ENCODE peak calls at places on chromosome 14, in ten cellular contexts. B is psoas muscle; R is cardiac muscle cell; M is A549; G is CD8-positive, alpha-beta T cell; U is esophagus muscularis mucosa; F is AG04450; S is adrenal gland; I is stomach; W is pancreas. Z is an unnamed sample. For H3K9me3, the result is how much of the 10 kb centered on the place peaks cover.

GRCh38 chr14:75829316-75829715 is 152.5 kb downstream of the TGFB3 start:
- DNase-seq in B (no peak), R (no peak), M (no peak), G (no peak), U (no peak), F (no peak), S (no peak), I (no peak), W (no peak), Z (no peak)

GRCh38 chr14:74663884-74664283 is 49.0 kb downstream of the AREL1 start:
- DNase-seq in B (peak), R (no peak), M (no peak), G (no peak), U (peak), F (no peak), S (no peak), I (no peak), W (no peak), Z (no peak)

GRCh38 chr14:92356677-92357076 is 33.7 kb downstream of the SLC24A4 start:
- DNase-seq in B (no peak), R (no peak), M (no peak), G (no peak), U (no peak), F (no peak), S (no peak), I (no peak), W (no peak), Z (no peak)

GRCh38 chr14:69237142-69237541 is 22.8 kb upstream of the GALNT16 start:
- DNase-seq in B (no peak), R (no peak), M (no peak), G (no peak), U (no peak), F (no peak), S (no peak), I (no peak), W (no peak), Z (no peak)

GRCh38 chr14:101008196-101008595 is 104.7 kb upstream of the RTL1 start:
- DNase-seq in B (no peak), R (no peak), M (no peak), G (no peak), U (no peak), F (no peak), S (no peak), I (no peak), W (no peak), Z (no peak)

GRCh38 chr14:76154539-76155126 is 2.9 kb downstream of the GPATCH2L start:
- DNase-seq in B (no peak), R (no peak), M (no peak), G (no peak), U (no peak), F (no peak), S (no peak), I (no peak), W (no peak), Z (no peak)

GRCh38 chr14:61420326-61420725 is 98.9 kb downstream of the PRKCH start:
- DNase-seq in B (no peak), R (no peak), M (no peak), G (peak), U (peak), F (no peak), S (peak), I (no peak), W (no peak), Z (no peak)

GRCh38 chr14:100554082-100554677 is 33.0 kb downstream of the BEGAIN start:
- DNase-seq in B (peak), R (peak), M (no peak), G (peak), U (no peak), F (no peak), S (peak), I (peak), W (no peak), Z (peak)

GRCh38 chr14:65251213-65251612 is 148.9 kb upstream of the MAX start:
- DNase-seq in B (no peak), R (peak), M (no peak), G (no peak), U (no peak), F (peak), S (no peak), I (no peak), W (no peak), Z (no peak)

GRCh38 chr14:72222046-72222445 is 289.8 kb downstream of the RGS6 start:
- DNase-seq in B (no peak), R (no peak), M (no peak), G (no peak), U (no peak), F (no peak), S (no peak), I (no peak), W (no peak), Z (no peak)

GRCh38 chr14:34778744-34779143 is 64.4 kb upstream of the CFL2 start:
- DNase-seq in B (no peak), R (no peak), M (no peak), G (no peak), U (no peak), F (no peak), S (no peak), I (no peak), W (no peak), Z (no peak)

GRCh38 chr14:82067221-82067620 is 533.6 kb upstream of the SEL1L start:
- DNase-seq in B (no peak), R (no peak), M (no peak), G (no peak), U (no peak), F (no peak), S (no peak), I (no peak), W (no peak), Z (no peak)

GRCh38 chr14:30354439-30354838 is 204.5 kb upstream of the G2E3 start:
- DNase-seq in B (no peak), R (no peak), M (no peak), G (no peak), U (no peak), F (no peak), S (no peak), I (no peak), W (no peak), Z (no peak)

GRCh38 chr14:68891851-68892660 is 87.0 kb downstream of the ACTN1 start:
- DNase-seq in B (no peak), R (peak), M (no peak), G (no peak), U (no peak), F (no peak), S (no peak), I (no peak), W (no peak), Z (no peak)

GRCh38 chr14:38074091-38074490 is 133.6 kb upstream of the SSTR1 start:
- DNase-seq in B (no peak), R (no peak), M (no peak), G (peak), U (no peak), F (no peak), S (no peak), I (no peak), W (no peak), Z (no peak)
- H3K4me3 ChIP-seq in B (no peak), R (no peak), M (no peak), G (peak), U (no peak), F (no peak), S (no peak), I (no peak), W (no peak), Z (no peak)

DNA sequence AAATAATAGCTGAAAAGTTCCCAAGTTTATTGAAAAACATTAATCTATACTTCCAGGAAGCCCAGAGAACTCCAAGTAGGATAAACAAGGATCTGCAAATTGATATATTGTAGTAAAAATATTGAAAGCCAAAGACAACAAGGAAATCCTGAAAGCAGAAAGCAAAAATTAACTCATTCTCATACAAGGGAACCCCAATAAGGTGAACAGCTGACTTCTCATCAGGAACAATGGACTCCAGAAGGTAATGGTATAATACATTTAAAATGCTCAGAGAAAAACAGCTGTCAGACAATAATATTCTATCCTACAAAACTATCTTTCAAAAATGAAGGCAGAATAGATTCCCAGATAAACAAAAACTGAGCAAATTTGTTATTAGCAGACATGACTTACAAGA is 138.1 kb upstream of the BMP4 start:
- DNase-seq in B (no peak), R (peak), M (no peak), G (no peak), U (no peak), F (no peak), S (no peak), I (no peak), W (no peak), Z (no peak)
- H3K9me3 ChIP-seq in B (under half), R (under half), M (under half), G (under half), U (under half), F (under half), S (under half), I (under half), W (under half), Z (under half)

GRCh38 chr14:33689680-33690079 is 261.2 kb downstream of the EGLN3 start:
- DNase-seq in B (no peak), R (no peak), M (no peak), G (no peak), U (no peak), F (no peak), S (no peak), I (no peak), W (no peak), Z (no peak)

GRCh38 chr14:33696165-33696564 is 254.7 kb downstream of the EGLN3 start:
- DNase-seq in B (no peak), R (no peak), M (no peak), G (no peak), U (no peak), F (no peak), S (no peak), I (no peak), W (no peak), Z (no peak)

GRCh38 chr14:33692762-33693161 is 258.1 kb downstream of the EGLN3 start:
- DNase-seq in B (no peak), R (peak), M (no peak), G (no peak), U (no peak), F (no peak), S (no peak), I (no peak), W (no peak), Z (no peak)

GRCh38 chr14:33691907-33692306 is 259.0 kb downstream of the EGLN3 start:
- DNase-seq in B (no peak), R (no peak), M (no peak), G (no peak), U (no peak), F (no peak), S (no peak), I (no peak), W (no peak), Z (no peak)

GRCh38 chr14:33693237-33693636 is 257.6 kb downstream of the EGLN3 start:
- DNase-seq in B (no peak), R (no peak), M (no peak), G (no peak), U (no peak), F (no peak), S (no peak), I (no peak), W (no peak), Z (no peak)
- H3K27ac ChIP-seq in B (no peak), R (no peak), M (no peak), G (no peak), U (no peak), F (no peak), S (no peak), I (no peak), W (no peak), Z (no peak)

GRCh38 chr14:78170203-78170602 is at the start of gene NRXN3:
- DNase-seq in B (no peak), R (no peak), M (no peak), G (no peak), U (no peak), F (no peak), S (no peak), I (no peak), W (no peak), Z (no peak)
- H3K4me3 ChIP-seq in B (no peak), R (no peak), M (peak), G (no peak), U (no peak), F (no peak), S (no peak), I (no peak), W (no peak), Z (no peak)